ENCODE peak calls at places on chromosomes 2 and 18, in four cellular contexts. One of them, this sample, is unnamed. For H3K9me3, the result is how much of the 10 kb centered on the place peaks cover.

GRCh38 chr2:1553671-1554295 is 140.5 kb downstream of the TPO start:
- DNase-seq in Karpas-422: no peak
- DNase-seq in IMR-90: peak
- DNase-seq in trophoblast cell: no peak
- DNase-seq in this sample: peak

GRCh38 chr2:22027345-22028005 is 903.7 kb downstream of the TDRD15 start:
- DNase-seq in Karpas-422: no peak
- DNase-seq in IMR-90: no peak
- DNase-seq in trophoblast cell: no peak
- DNase-seq in this sample: no peak

GRCh38 chr2:171318463-171318934 is 115.3 kb downstream of the METTL8 start:
- DNase-seq in Karpas-422: peak
- DNase-seq in IMR-90: peak
- DNase-seq in trophoblast cell: no peak
- DNase-seq in this sample: no peak

GRCh38 chr2:196266855-196267254 is 95.5 kb upstream of the STK17B start:
- DNase-seq in Karpas-422: no peak
- DNase-seq in IMR-90: no peak
- DNase-seq in trophoblast cell: no peak
- DNase-seq in this sample: no peak

GRCh38 chr2:229230215-229230614 is 40.9 kb downstream of the PID1 start:
- DNase-seq in Karpas-422: no peak
- DNase-seq in IMR-90: peak
- DNase-seq in trophoblast cell: no peak
- DNase-seq in this sample: no peak

GRCh38 chr2:63055510-63056308 is 5.1 kb downstream of the OTX1 start:
- DNase-seq in Karpas-422: no peak
- DNase-seq in IMR-90: no peak
- DNase-seq in trophoblast cell: peak
- DNase-seq in this sample: no peak

GRCh38 chr2:121228521-121228920 is 56.5 kb downstream of the TFCP2L1 start:
- DNase-seq in Karpas-422: no peak
- DNase-seq in IMR-90: no peak
- DNase-seq in trophoblast cell: no peak
- DNase-seq in this sample: no peak

GRCh38 chr18:47968721-47969120 is 38.3 kb upstream of the SMAD2 start:
- DNase-seq in Karpas-422: peak
- DNase-seq in IMR-90: no peak
- DNase-seq in trophoblast cell: peak
- DNase-seq in this sample: peak

GRCh38 chr18:25726278-25726677 is 364.1 kb downstream of the SS18 start:
- DNase-seq in Karpas-422: peak
- DNase-seq in IMR-90: peak
- DNase-seq in trophoblast cell: no peak
- DNase-seq in this sample: no peak

GRCh38 chr2:141125432-141125831 is 1005.4 kb downstream of the LRP1B start:
- DNase-seq in Karpas-422: no peak
- DNase-seq in IMR-90: no peak
- DNase-seq in trophoblast cell: no peak
- DNase-seq in this sample: no peak

GRCh38 chr2:120349125-120349921 is 3.4 kb downstream of the INHBB start:
- DNase-seq in Karpas-422: no peak
- DNase-seq in IMR-90: no peak
- DNase-seq in trophoblast cell: no peak
- DNase-seq in this sample: no peak

GRCh38 chr18:63236417-63236816 is 83.2 kb downstream of the BCL2 start:
- DNase-seq in Karpas-422: no peak
- DNase-seq in IMR-90: no peak
- DNase-seq in trophoblast cell: peak
- DNase-seq in this sample: no peak

GRCh38 chr2:127622561-127623387 is 23.2 kb upstream of the GPR17 start:
- DNase-seq in Karpas-422: no peak
- DNase-seq in IMR-90: no peak
- DNase-seq in trophoblast cell: no peak
- DNase-seq in this sample: no peak

GRCh38 chr18:41646915-41647314 is 308.1 kb upstream of the PIK3C3 start:
- DNase-seq in Karpas-422: no peak
- DNase-seq in IMR-90: no peak
- DNase-seq in trophoblast cell: no peak
- DNase-seq in this sample: no peak

GRCh38 chr18:13406770-13407169 is 188.2 kb downstream of the LDLRAD4 start:
- DNase-seq in Karpas-422: no peak
- DNase-seq in IMR-90: no peak
- DNase-seq in trophoblast cell: no peak
- DNase-seq in this sample: no peak

GRCh38 chr2:15826273-15826717 is 114.1 kb upstream of the MYCN start:
- DNase-seq in Karpas-422: no peak
- DNase-seq in IMR-90: no peak
- DNase-seq in trophoblast cell: peak
- DNase-seq in this sample: no peak

GRCh38 chr2:46170611-46171385 is 126.4 kb upstream of the EPAS1 start:
- DNase-seq in Karpas-422: no peak
- DNase-seq in IMR-90: no peak
- DNase-seq in trophoblast cell: peak
- DNase-seq in this sample: no peak

GRCh38 chr18:42174909-42175308 is 219.9 kb downstream of the PIK3C3 start:
- DNase-seq in Karpas-422: peak
- DNase-seq in IMR-90: no peak
- DNase-seq in trophoblast cell: peak
- DNase-seq in this sample: peak

GRCh38 chr2:158580760-158581159 is 124.0 kb downstream of the PKP4 start:
- DNase-seq in Karpas-422: no peak
- DNase-seq in IMR-90: no peak
- DNase-seq in trophoblast cell: no peak
- DNase-seq in this sample: peak

GRCh38 chr18:9876867-9877654 is 8.7 kb upstream of the TXNDC2 start:
- DNase-seq in Karpas-422: no peak
- DNase-seq in IMR-90: peak
- DNase-seq in trophoblast cell: peak
- DNase-seq in this sample: peak

GRCh38 chr2:102094917-102095316 is 47.6 kb upstream of the IL1R1 start:
- DNase-seq in Karpas-422: no peak
- DNase-seq in IMR-90: peak
- DNase-seq in trophoblast cell: peak
- DNase-seq in this sample: peak

GRCh38 chr2:58923869-58924268 is 682.7 kb upstream of the FANCL start:
- DNase-seq in Karpas-422: no peak
- DNase-seq in IMR-90: peak
- DNase-seq in trophoblast cell: peak
- DNase-seq in this sample: peak

GRCh38 chr2:43484323-43484930 is 111.4 kb downstream of the THADA start:
- DNase-seq in Karpas-422: peak
- DNase-seq in IMR-90: peak
- DNase-seq in trophoblast cell: peak
- DNase-seq in this sample: peak

GRCh38 chr2:124874676-124875075 is 849.6 kb downstream of the CNTNAP5 start:
- DNase-seq in Karpas-422: no peak
- DNase-seq in IMR-90: no peak
- DNase-seq in trophoblast cell: no peak
- DNase-seq in this sample: no peak

GRCh38 chr2:54632733-54633692 is 90.4 kb upstream of the EML6 start:
- DNase-seq in Karpas-422: no peak
- DNase-seq in IMR-90: peak
- DNase-seq in trophoblast cell: no peak
- DNase-seq in this sample: no peak

GRCh38 chr2:105175231-105175630 is 66.3 kb upstream of the GPR45 start:
- DNase-seq in Karpas-422: no peak
- DNase-seq in IMR-90: no peak
- DNase-seq in trophoblast cell: peak
- DNase-seq in this sample: peak

GRCh38 chr2:141741652-141742051 is 389.2 kb downstream of the LRP1B start:
- DNase-seq in Karpas-422: no peak
- DNase-seq in IMR-90: no peak
- DNase-seq in trophoblast cell: no peak
- DNase-seq in this sample: no peak

GRCh38 chr18:12679183-12679786 is 21.4 kb upstream of the SPIRE1 start:
- DNase-seq in Karpas-422: no peak
- DNase-seq in IMR-90: peak
- DNase-seq in trophoblast cell: no peak
- DNase-seq in this sample: peak

GRCh38 chr2:23673830-23674679 is 252.9 kb downstream of the ATAD2B start:
- DNase-seq in Karpas-422: peak
- DNase-seq in IMR-90: no peak
- DNase-seq in trophoblast cell: peak
- DNase-seq in this sample: peak

GRCh38 chr2:226994775-226995174 is 158.9 kb downstream of the RHBDD1 start:
- DNase-seq in Karpas-422: no peak
- DNase-seq in IMR-90: no peak
- DNase-seq in trophoblast cell: no peak
- DNase-seq in this sample: no peak

GRCh38 chr18:63119647-63120046 is 199.9 kb downstream of the BCL2 start:
- DNase-seq in Karpas-422: no peak
- DNase-seq in IMR-90: peak
- DNase-seq in trophoblast cell: peak
- DNase-seq in this sample: peak

GRCh38 chr2:113697516-113697915 is 58.9 kb downstream of the SLC35F5 start:
- DNase-seq in Karpas-422: no peak
- DNase-seq in IMR-90: no peak
- DNase-seq in trophoblast cell: no peak
- DNase-seq in this sample: no peak

GRCh38 chr18:25446972-25447371 is 95.0 kb upstream of the ZNF521 start:
- DNase-seq in Karpas-422: no peak
- DNase-seq in IMR-90: no peak
- DNase-seq in trophoblast cell: no peak
- DNase-seq in this sample: no peak

GRCh38 chr2:174606336-174606735 is 8.7 kb upstream of the WIPF1 start:
- DNase-seq in Karpas-422: peak
- DNase-seq in IMR-90: peak
- DNase-seq in trophoblast cell: peak
- DNase-seq in this sample: peak

GRCh38 chr2:2639251-2640139 is 308.4 kb upstream of the MYT1L start:
- DNase-seq in Karpas-422: no peak
- DNase-seq in IMR-90: no peak
- DNase-seq in trophoblast cell: no peak
- DNase-seq in this sample: no peak

GRCh38 chr2:229921892-229922448 is at the start of gene TRIP12:
- DNase-seq in Karpas-422: peak
- DNase-seq in IMR-90: peak
- DNase-seq in trophoblast cell: peak
- DNase-seq in this sample: peak

GRCh38 chr2:56183643-56184499 is at the start of gene CCDC85A:
- DNase-seq in Karpas-422: peak
- DNase-seq in IMR-90: peak
- DNase-seq in trophoblast cell: peak
- DNase-seq in this sample: peak

GRCh38 chr18:12862467-12862866 is 21.6 kb downstream of the PTPN2 start:
- DNase-seq in Karpas-422: no peak
- DNase-seq in IMR-90: no peak
- DNase-seq in trophoblast cell: peak
- DNase-seq in this sample: peak

GRCh38 chr18:72410399-72410798 is 133.7 kb downstream of the CBLN2 start:
- DNase-seq in Karpas-422: no peak
- DNase-seq in IMR-90: no peak
- DNase-seq in trophoblast cell: no peak
- DNase-seq in this sample: peak

GRCh38 chr18:72407048-72407447 is 137.1 kb downstream of the CBLN2 start:
- DNase-seq in Karpas-422: no peak
- DNase-seq in IMR-90: no peak
- DNase-seq in trophoblast cell: no peak
- DNase-seq in this sample: no peak

DNA sequence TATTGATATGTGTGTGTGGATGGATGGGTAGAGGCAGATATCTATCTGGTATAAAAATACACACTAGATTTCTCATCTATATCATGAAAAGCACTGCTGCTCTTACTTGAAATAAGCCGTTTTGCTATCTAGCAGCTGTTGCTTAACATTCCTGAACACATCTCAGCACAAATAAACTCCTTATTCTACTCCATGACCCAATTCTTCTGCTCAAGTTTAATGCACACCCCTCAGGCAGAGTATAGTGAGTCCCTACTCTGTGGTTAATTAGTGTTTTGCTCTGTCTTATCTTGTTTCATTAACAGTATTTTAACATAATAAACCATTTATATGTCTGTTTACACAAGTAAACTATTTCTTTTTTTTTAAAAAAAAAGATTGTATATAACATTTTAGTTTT is 134.2 kb downstream of the CBLN2 start:
- DNase-seq in Karpas-422: no peak
- DNase-seq in IMR-90: no peak
- DNase-seq in trophoblast cell: no peak
- DNase-seq in this sample: no peak
- H3K9me3 ChIP-seq in Karpas-422: half or more
- H3K9me3 ChIP-seq in IMR-90: under half
- H3K9me3 ChIP-seq in trophoblast cell: under half
- H3K9me3 ChIP-seq in this sample: under half

DNA sequence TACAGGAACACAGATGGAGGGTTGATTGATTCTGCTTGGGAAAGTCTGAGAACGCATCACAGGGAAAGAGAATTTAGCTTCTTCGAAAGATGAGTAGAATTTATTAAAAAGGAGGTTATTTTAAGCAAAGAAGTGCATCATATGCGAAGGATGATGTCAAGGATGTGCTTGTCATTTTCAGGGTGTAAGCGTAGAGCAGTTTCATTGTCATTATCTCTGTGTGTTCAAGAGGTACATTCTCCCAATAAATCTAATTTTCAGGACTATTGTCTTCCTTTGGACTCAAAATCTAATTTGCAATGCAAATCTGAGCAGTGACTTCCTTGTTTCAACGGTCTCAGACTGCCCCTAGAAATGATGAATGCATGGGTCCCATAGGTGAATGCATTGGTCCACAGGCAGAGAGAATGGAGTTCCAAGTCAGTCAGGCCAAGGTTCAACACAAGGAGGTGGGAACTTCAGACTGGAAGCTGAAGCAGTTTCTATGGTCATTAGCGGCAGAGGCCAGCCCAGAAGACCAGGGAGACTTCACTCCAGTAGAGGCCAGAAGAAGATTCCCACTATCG is 99.8 kb downstream of the CDC42EP3 start:
- DNase-seq in Karpas-422: no peak
- DNase-seq in IMR-90: no peak
- DNase-seq in trophoblast cell: no peak
- DNase-seq in this sample: no peak
- H3K9ac ChIP-seq in Karpas-422: no peak
- H3K9ac ChIP-seq in IMR-90: no peak
- H3K9ac ChIP-seq in trophoblast cell: no peak
- H3K9ac ChIP-seq in this sample: peak

GRCh38 chr18:34097312-34097711 is 127.4 kb downstream of the NOL4 start:
- DNase-seq in Karpas-422: no peak
- DNase-seq in IMR-90: no peak
- DNase-seq in trophoblast cell: no peak
- DNase-seq in this sample: no peak
- H3K4me2 ChIP-seq in Karpas-422: no peak
- H3K4me2 ChIP-seq in IMR-90: no peak
- H3K4me2 ChIP-seq in trophoblast cell: no peak
- H3K4me2 ChIP-seq in this sample: no peak

GRCh38 chr2:132255714-132256113 is 94.0 kb upstream of the ANKRD30BL start:
- DNase-seq in Karpas-422: no peak
- DNase-seq in IMR-90: no peak
- DNase-seq in trophoblast cell: no peak
- DNase-seq in this sample: no peak
- H3K9me3 ChIP-seq in Karpas-422: under half
- H3K9me3 ChIP-seq in IMR-90: under half
- H3K9me3 ChIP-seq in trophoblast cell: under half
- H3K9me3 ChIP-seq in this sample: under half